ENCODE peak calls at places on chromosomes 4 and X, in seven cellular contexts. V is breast epithelium, J is esophagus squamous epithelium, M is H1, Q is adrenal gland, T is ovary, X is NB4. C is an unnamed sample.

GRCh38 chr4:145934434-145935047 is 4.1 kb downstream of the ZNF827 start:
- DNase-seq in V (no peak), J (no peak), M (no peak), Q (no peak), T (no peak), X (no peak), C (no peak)

GRCh38 chr4:625631-626031 is 258 bp downstream of the PDE6B start:
- DNase-seq in V (no peak), J (no peak), M (no peak), Q (no peak), T (no peak), X (no peak), C (no peak)

GRCh38 chr4:105605493-105605892 is 53.1 kb downstream of the ARHGEF38 start:
- DNase-seq in V (no peak), J (no peak), M (no peak), Q (no peak), T (no peak), X (no peak), C (no peak)

GRCh38 chrX:107827852-107828251 is 2.2 kb downstream of the MID2 start:
- DNase-seq in V (no peak), J (no peak), M (no peak), Q (no peak), T (no peak), X (no peak), C (no peak)

GRCh38 chrX:106899841-106900240 is 3.3 kb downstream of the RIPPLY1 start:
- DNase-seq in V (no peak), J (no peak), M (no peak), Q (no peak), T (no peak), X (no peak), C (no peak)

GRCh38 chr4:2934077-2934812 is 29.0 kb downstream of the NOP14 start:
- DNase-seq in V (peak; percentile 51), J (no peak), M (no peak), Q (peak; percentile 64), T (peak; percentile 75), X (peak; percentile 95), C (peak; percentile 96)

GRCh38 chr4:174111350-174111888 is 172.0 kb downstream of the FBXO8 start:
- DNase-seq in V (no peak), J (no peak), M (no peak), Q (no peak), T (no peak), X (no peak), C (no peak)

GRCh38 chrX:57453901-57454300 is 137.9 kb upstream of the ZXDB start:
- DNase-seq in V (no peak), J (no peak), M (peak; percentile 0), Q (peak; percentile 30), T (no peak), X (peak; percentile 53), C (no peak)

GRCh38 chrX:15512401-15512965 is 11.9 kb downstream of the BMX start:
- DNase-seq in V (no peak), J (no peak), M (no peak), Q (no peak), T (no peak), X (no peak), C (no peak)

GRCh38 chr4:83535520-83535944 is 376 bp upstream of the GPAT3 start:
- DNase-seq in V (peak; percentile 28), J (no peak), M (no peak), Q (peak; percentile 23), T (no peak), X (peak; percentile 56), C (peak; percentile 87)

GRCh38 chr4:129358571-129358970 is 262.6 kb downstream of the C4orf33 start:
- DNase-seq in V (no peak), J (no peak), M (no peak), Q (no peak), T (no peak), X (peak; percentile 35), C (no peak)

GRCh38 chrX:153991013-153991580 is 18.5 kb downstream of the TMEM187 start:
- DNase-seq in V (no peak), J (no peak), M (no peak), Q (no peak), T (no peak), X (no peak), C (no peak)

GRCh38 chr4:123520376-123520775 is 123.8 kb downstream of the SPRY1 start:
- DNase-seq in V (no peak), J (no peak), M (no peak), Q (no peak), T (no peak), X (no peak), C (no peak)

GRCh38 chrX:48278958-48279357 is 23.8 kb downstream of the SSX1 start:
- DNase-seq in V (peak; percentile 35), J (no peak), M (no peak), Q (no peak), T (no peak), X (peak; percentile 37), C (no peak)

GRCh38 chrX:11499076-11500044 is 166.4 kb downstream of the ARHGAP6 start:
- DNase-seq in V (no peak), J (no peak), M (no peak), Q (no peak), T (no peak), X (no peak), C (no peak)

GRCh38 chrX:119228506-119229290 is 7.4 kb upstream of the PGRMC1 start:
- DNase-seq in V (no peak), J (no peak), M (no peak), Q (peak; percentile 58), T (no peak), X (no peak), C (no peak)

GRCh38 chr4:128528793-128529553 is 241.4 kb upstream of the PGRMC2 start:
- DNase-seq in V (peak; percentile 31), J (no peak), M (peak; percentile 58), Q (peak; percentile 73), T (no peak), X (no peak), C (peak; percentile 68)

GRCh38 chr4:153467154-153467896 is 1.2 kb downstream of the TMEM131L start:
- DNase-seq in V (peak; percentile 51), J (peak; percentile 36), M (no peak), Q (peak; percentile 45), T (peak; percentile 47), X (peak; percentile 55), C (no peak)

GRCh38 chr4:149095798-149096197 is 653.6 kb upstream of the NR3C2 start:
- DNase-seq in V (no peak), J (no peak), M (no peak), Q (no peak), T (no peak), X (no peak), C (no peak)

GRCh38 chr4:89222171-89222570 is 85.4 kb downstream of the GPRIN3 start:
- DNase-seq in V (no peak), J (no peak), M (no peak), Q (no peak), T (no peak), X (no peak), C (no peak)

GRCh38 chr4:7708981-7709380 is 230.7 kb downstream of the AFAP1 start:
- DNase-seq in V (no peak), J (no peak), M (no peak), Q (no peak), T (no peak), X (no peak), C (no peak)

GRCh38 chr4:83386931-83387897 is 52.6 kb upstream of the HPSE start:
- DNase-seq in V (no peak), J (no peak), M (no peak), Q (no peak), T (no peak), X (no peak), C (no peak)

GRCh38 chr4:110088670-110089069 is 109.7 kb downstream of the ELOVL6 start:
- DNase-seq in V (no peak), J (no peak), M (no peak), Q (no peak), T (no peak), X (no peak), C (no peak)

GRCh38 chr4:115370490-115370889 is 257.1 kb upstream of the NDST4 start:
- DNase-seq in V (no peak), J (no peak), M (no peak), Q (no peak), T (no peak), X (no peak), C (no peak)

GRCh38 chrX:69503835-69504625 is at the start of gene NALF2:
- DNase-seq in V (no peak), J (no peak), M (no peak), Q (peak; percentile 71), T (peak; percentile 22), X (peak; percentile 12), C (no peak)
- TF ChIP-seq POLR2A in V (no peak), J (no peak), M (no peak), Q (no peak), T (no peak), X (no peak), C (no peak)

GRCh38 chr4:151013491-151013890 is 1.6 kb downstream of the LRBA start:
- DNase-seq in V (no peak), J (no peak), M (no peak), Q (no peak), T (no peak), X (no peak), C (no peak)
- H3K4me3 ChIP-seq in V (no peak overlapping the region), J (peak overlapping the region; percentile 99), M (peak overlapping the region; percentile 66), Q (no peak overlapping the region), T (peak overlapping the region; percentile 5), X (peak overlapping the region; percentile 68), C (no peak overlapping the region)

GRCh38 chrX:63128509-63128908 is 222.6 kb downstream of the SPIN4 start:
- DNase-seq in V (no peak), J (no peak), M (no peak), Q (peak; percentile 31), T (no peak), X (peak; percentile 44), C (no peak)
- TF ChIP-seq CTCF in V (no peak), J (no peak), M (peak; percentile 20), Q (peak; percentile 23), T (no peak), X (peak; percentile 44), C (no peak)

DNA sequence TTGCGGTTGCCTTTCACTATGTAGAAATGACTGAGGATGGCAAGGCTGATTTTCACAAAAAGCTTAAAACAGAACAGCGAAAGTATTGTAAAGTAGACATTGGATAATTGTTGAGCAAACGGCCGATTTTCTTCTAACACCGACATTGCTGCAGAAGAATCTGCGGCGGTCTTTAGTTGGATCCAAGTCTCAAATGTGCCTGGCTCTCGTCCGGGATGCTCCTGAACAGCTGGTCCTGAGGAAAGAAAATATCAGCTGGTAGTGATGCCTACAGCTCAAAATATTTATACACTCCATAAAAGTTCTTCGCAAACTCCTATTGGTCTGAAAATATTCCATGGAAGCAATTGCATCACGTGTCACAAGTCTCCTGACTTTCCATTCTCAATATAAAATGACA is at the start of gene ASB5:
- DNase-seq in V (no peak), J (no peak), M (no peak), Q (no peak), T (no peak), X (no peak), C (no peak)
- TF ChIP-seq POLR2A in V (no peak), J (no peak), M (no peak), Q (no peak), T (no peak), X (no peak), C (no peak)

GRCh38 chr4:137125011-137125410 is 407.3 kb downstream of the PCDH18 start:
- DNase-seq in V (no peak), J (no peak), M (no peak), Q (no peak), T (no peak), X (peak; percentile 8), C (peak; percentile 15)
- H3K4me3 ChIP-seq in V (peak overlapping the region; percentile 38), J (peak overlapping the region; percentile 56), M (no peak overlapping the region), Q (no peak overlapping the region), T (peak overlapping the region; percentile 12), X (no peak overlapping the region), C (no peak overlapping the region)

C was measured in lower leg skin.